ENCODE peak calls at places on chromosome 7, in seven cellular contexts. P, Z, S, O, B, R and A are unnamed samples.

GRCh38 chr7:134947831-134948230 is 38.5 kb upstream of the AGBL3 start:
- DNase-seq in P (no peak), Z (no peak), S (no peak), O (no peak), B (no peak), R (no peak), A (no peak)

GRCh38 chr7:13181221-13181620 is 493.8 kb downstream of the ARL4A start:
- DNase-seq in P (no peak), Z (no peak), S (no peak), O (peak), B (peak), R (no peak), A (peak)

GRCh38 chr7:98203261-98203963 is 7.8 kb upstream of the BHLHA15 start:
- DNase-seq in P (no peak), Z (no peak), S (no peak), O (no peak), B (no peak), R (no peak), A (no peak)

GRCh38 chr7:41010418-41010817 is 692.5 kb downstream of the INHBA start:
- DNase-seq in P (peak), Z (no peak), S (no peak), O (no peak), B (no peak), R (no peak), A (no peak)

GRCh38 chr7:2820508-2820934 is 23.6 kb downstream of the GNA12 start:
- DNase-seq in P (peak), Z (peak), S (no peak), O (peak), B (no peak), R (no peak), A (peak)

GRCh38 chr7:2939193-2939885 is 95.2 kb upstream of the GNA12 start:
- DNase-seq in P (no peak), Z (peak), S (no peak), O (no peak), B (no peak), R (no peak), A (peak)

GRCh38 chr7:119640861-119641260 is 632.1 kb upstream of the KCND2 start:
- DNase-seq in P (no peak), Z (no peak), S (no peak), O (no peak), B (no peak), R (no peak), A (no peak)

GRCh38 chr7:137760111-137760510 is 86.7 kb downstream of the DGKI start:
- DNase-seq in P (no peak), Z (no peak), S (no peak), O (peak), B (peak), R (peak), A (no peak)

GRCh38 chr7:105745681-105746330 is 130.6 kb downstream of the ATXN7L1 start:
- DNase-seq in P (no peak), Z (no peak), S (no peak), O (no peak), B (no peak), R (peak), A (no peak)

GRCh38 chr7:2634265-2635145 is 2.7 kb downstream of the TTYH3 start:
- DNase-seq in P (no peak), Z (no peak), S (no peak), O (no peak), B (no peak), R (no peak), A (no peak)

GRCh38 chr7:130950054-130950453 is 216.0 kb upstream of the KLF14 start:
- DNase-seq in P (no peak), Z (no peak), S (no peak), O (no peak), B (no peak), R (no peak), A (no peak)

DNA sequence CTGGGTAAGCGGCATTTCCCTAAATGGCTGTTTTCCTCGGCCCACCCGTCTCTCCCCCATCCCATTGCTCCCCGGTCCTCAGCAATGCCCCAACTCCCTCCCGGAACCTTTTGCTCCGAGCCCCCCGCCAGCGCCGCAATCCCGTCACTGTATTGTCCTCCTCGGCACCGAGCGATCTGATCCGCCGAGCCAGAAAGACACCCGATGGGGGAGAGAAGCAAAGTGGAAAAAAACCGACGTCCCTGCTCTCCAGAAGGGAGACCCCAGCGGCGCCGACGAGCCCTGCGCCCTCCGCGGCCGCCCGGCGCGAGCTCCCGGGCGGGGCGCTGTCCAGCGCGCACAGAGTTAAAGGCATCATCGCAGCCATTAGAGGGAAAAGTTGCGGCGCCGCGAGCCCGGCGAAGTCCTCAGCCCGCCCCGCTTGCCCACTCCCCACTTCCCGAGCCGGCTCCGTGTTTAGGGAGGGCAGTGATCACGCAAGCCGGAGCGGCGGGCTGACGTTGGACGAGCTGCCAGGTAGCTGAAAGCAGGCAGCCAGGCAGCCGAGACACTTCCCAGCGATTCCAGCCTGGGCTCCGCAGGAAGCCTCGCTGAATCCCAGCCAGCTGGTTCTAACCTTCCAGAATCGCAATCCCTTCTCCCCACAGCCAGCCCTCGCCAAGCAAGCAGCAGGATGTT is at the start of gene VSTM2A:
- DNase-seq in P (peak), Z (peak), S (no peak), O (peak), B (peak), R (peak), A (no peak)
- TF ChIP-seq EZH2 in P (peak), Z (no peak), S (no peak), O (peak), B (no peak), R (no peak), A (no peak)

GRCh38 chr7:23206511-23206867 is 24.6 kb downstream of the NUP42 start:
- DNase-seq in P (no peak), Z (no peak), S (no peak), O (no peak), B (no peak), R (no peak), A (no peak)
- TF ChIP-seq EZH2 in P (no peak), Z (no peak), S (no peak), O (no peak), B (no peak), R (no peak), A (no peak)

GRCh38 chr7:157688439-157689268 is 351.9 kb downstream of the DNAJB6 start:
- DNase-seq in P (no peak), Z (no peak), S (no peak), O (no peak), B (peak), R (no peak), A (no peak)

GRCh38 chr7:157689269-157690057 is 352.7 kb downstream of the DNAJB6 start:
- DNase-seq in P (no peak), Z (no peak), S (no peak), O (no peak), B (peak), R (no peak), A (no peak)

GRCh38 chr7:157690833-157691382 is 354.1 kb downstream of the DNAJB6 start:
- DNase-seq in P (peak), Z (peak), S (no peak), O (no peak), B (peak), R (peak), A (peak)

GRCh38 chr7:157691521-157692155 is 354.8 kb downstream of the DNAJB6 start:
- DNase-seq in P (peak), Z (no peak), S (no peak), O (no peak), B (peak), R (no peak), A (no peak)

GRCh38 chr7:157690058-157690832 is 353.4 kb downstream of the DNAJB6 start:
- DNase-seq in P (no peak), Z (peak), S (no peak), O (no peak), B (peak), R (no peak), A (no peak)
- TF ChIP-seq EZH2 in P (no peak), Z (no peak), S (no peak), O (no peak), B (no peak), R (peak), A (no peak)

DNA sequence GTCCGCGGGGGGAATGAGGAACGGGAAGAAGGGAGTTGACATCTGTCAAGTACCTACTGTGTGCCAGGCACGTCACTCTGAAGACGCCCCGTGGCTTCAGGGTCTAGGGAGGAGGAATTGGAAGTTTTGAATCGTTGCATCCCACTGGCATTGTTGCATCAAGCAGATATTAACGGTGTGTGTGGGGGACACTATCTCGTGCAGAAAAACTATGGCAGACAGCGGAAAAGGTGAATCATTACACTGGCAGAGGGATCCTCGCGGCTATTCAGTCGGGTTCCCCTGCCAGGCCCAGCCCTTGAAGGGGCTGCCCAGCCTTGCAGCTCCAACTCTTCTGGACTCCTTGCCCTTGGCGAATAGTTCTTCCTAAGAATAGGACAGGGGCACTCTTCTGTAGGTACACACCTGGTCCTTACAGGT is 1.0 kb upstream of the KIAA1549 start:
- DNase-seq in P (no peak), Z (peak), S (no peak), O (peak), B (no peak), R (no peak), A (no peak)
- TF ChIP-seq EZH2 in P (no peak), Z (no peak), S (no peak), O (no peak), B (no peak), R (no peak), A (no peak)

GRCh38 chr7:128102490-128103291 is 71.5 kb upstream of the LRRC4 start:
- DNase-seq in P (no peak), Z (no peak), S (no peak), O (no peak), B (no peak), R (no peak), A (no peak)

GRCh38 chr7:128104109-128104742 is 73.0 kb upstream of the LRRC4 start:
- DNase-seq in P (no peak), Z (peak), S (no peak), O (no peak), B (peak), R (peak), A (no peak)

GRCh38 chr7:128105228-128106022 is 74.2 kb upstream of the LRRC4 start:
- DNase-seq in P (no peak), Z (no peak), S (no peak), O (no peak), B (no peak), R (no peak), A (no peak)

GRCh38 chr7:128100949-128101713 is 69.9 kb upstream of the LRRC4 start:
- DNase-seq in P (no peak), Z (no peak), S (no peak), O (no peak), B (no peak), R (no peak), A (no peak)

GRCh38 chr7:128103498-128104108 is 72.4 kb upstream of the LRRC4 start:
- DNase-seq in P (peak), Z (peak), S (no peak), O (no peak), B (no peak), R (peak), A (no peak)
- TF ChIP-seq EZH2 in P (no peak), Z (no peak), S (no peak), O (no peak), B (no peak), R (no peak), A (no peak)

DNA sequence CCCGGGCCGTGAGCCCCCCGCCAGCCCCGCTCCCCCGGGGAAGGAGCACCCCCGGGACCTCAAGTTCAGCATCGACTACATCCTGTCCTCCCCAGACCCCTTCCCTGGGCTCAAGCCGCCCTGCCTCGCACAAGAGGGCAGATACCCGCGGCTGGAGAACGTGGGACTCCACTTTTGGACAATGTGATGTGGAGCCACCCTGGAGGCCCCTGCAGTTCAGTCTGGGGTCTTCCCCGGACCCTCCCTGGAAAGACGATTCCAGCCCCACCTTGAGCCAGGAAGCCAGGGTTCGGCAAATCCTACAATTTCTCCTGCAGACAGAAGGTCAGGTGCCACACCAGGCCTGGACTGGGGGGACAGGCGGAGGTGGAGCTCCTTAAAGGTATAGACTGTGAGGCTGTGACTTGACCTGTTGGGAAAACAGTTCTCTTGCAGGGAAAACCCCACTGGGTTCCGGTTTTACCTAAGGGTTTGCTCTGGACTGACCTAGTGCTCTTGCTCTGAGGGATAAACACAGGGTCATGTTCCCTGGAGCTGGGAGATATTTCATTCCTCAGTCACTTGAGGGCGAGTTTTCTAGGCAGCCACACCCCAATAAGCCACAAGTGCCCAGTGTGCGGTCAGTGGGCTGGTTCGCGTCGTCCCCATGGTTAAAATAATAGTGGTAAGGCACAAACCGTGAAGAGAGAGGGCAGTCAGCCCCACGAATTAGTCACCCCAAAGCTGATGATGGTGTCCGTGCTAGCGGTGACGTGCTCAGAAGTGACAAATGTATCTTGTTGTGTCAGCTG is 1.5 kb downstream of the FOXL3 start:
- DNase-seq in P (no peak), Z (no peak), S (no peak), O (no peak), B (no peak), R (no peak), A (no peak)
- TF ChIP-seq EZH2 in P (no peak), Z (peak), S (no peak), O (no peak), B (no peak), R (no peak), A (no peak)

GRCh38 chr7:69610675-69611037 is 12.4 kb downstream of the AUTS2 start:
- DNase-seq in P (no peak), Z (no peak), S (no peak), O (no peak), B (no peak), R (no peak), A (no peak)

GRCh38 chr7:69605070-69605469 is 6.8 kb downstream of the AUTS2 start:
- DNase-seq in P (no peak), Z (no peak), S (no peak), O (no peak), B (no peak), R (peak), A (no peak)

GRCh38 chr7:69609901-69610674 is 11.8 kb downstream of the AUTS2 start:
- DNase-seq in P (no peak), Z (no peak), S (no peak), O (no peak), B (no peak), R (no peak), A (no peak)

GRCh38 chr7:69608878-69609277 is 10.6 kb downstream of the AUTS2 start:
- DNase-seq in P (no peak), Z (no peak), S (no peak), O (no peak), B (peak), R (peak), A (no peak)

DNA sequence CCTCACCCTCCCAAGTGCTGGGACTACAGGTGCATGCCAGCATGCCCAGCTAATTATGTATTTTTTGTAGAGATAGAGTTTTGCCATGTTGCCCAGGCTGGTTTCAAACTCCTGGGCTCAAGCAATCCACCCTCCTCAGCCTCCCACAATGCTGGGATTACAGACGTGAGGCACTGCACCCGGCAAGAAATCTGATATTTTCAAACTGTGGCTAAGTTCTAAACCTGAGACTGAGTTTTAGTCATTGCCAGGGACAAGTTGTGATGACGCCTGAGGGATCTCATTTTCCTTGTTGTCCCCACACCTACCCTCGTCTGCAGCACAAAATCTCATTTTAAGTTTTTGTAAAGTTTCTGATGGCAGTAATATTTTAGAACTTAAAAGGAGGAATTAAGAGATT is 9.8 kb downstream of the AUTS2 start:
- DNase-seq in P (no peak), Z (no peak), S (no peak), O (no peak), B (peak), R (no peak), A (no peak)
- TF ChIP-seq EZH2 in P (no peak), Z (no peak), S (no peak), O (no peak), B (no peak), R (no peak), A (no peak)

GRCh38 chr7:73647725-73648592 is 19.7 kb upstream of the VPS37D start:
- DNase-seq in P (no peak), Z (peak), S (no peak), O (peak), B (peak), R (peak), A (peak)
- TF ChIP-seq EZH2 in P (peak), Z (peak), S (no peak), O (no peak), B (peak), R (peak), A (peak)

DNA sequence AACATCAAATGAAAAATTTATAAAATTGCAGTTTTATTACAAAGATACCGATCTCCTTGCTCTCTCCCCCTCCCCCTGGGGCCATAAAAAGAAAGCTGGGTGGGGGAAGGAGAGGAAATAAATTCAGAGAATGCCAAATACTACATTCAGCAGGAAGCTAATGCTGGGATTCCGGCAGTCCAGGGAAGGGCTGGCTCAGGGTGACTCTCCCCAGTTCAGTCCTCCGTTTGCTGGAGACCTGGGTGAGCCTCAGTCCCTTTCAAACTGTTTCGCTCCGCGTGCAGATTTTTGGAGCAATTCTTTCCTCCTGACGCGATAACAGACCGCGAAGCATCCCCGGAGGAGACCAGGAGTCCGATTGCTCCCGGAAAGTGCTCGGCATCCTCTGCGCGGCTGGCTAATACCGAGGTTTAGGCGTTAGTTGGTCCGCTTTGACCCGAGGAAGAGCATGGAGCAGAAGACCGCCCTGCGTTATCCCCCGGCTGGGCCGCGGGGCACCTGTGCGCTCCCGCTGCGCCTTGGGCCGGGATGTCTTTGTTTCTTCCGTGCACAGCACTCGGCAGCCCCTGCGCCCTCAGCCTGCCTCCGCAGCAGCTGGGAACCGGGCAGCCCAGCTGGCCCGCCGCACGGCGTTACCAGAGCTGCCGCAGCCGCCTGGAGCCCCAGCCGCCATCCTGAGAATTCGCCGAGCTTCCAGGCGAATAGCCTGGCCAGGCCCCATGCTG is 3.9 kb upstream of the HOXA2 start:
- DNase-seq in P (peak), Z (no peak), S (no peak), O (no peak), B (peak), R (peak), A (no peak)
- TF ChIP-seq EZH2 in P (no peak), Z (no peak), S (no peak), O (peak), B (peak), R (peak), A (no peak)

DNA sequence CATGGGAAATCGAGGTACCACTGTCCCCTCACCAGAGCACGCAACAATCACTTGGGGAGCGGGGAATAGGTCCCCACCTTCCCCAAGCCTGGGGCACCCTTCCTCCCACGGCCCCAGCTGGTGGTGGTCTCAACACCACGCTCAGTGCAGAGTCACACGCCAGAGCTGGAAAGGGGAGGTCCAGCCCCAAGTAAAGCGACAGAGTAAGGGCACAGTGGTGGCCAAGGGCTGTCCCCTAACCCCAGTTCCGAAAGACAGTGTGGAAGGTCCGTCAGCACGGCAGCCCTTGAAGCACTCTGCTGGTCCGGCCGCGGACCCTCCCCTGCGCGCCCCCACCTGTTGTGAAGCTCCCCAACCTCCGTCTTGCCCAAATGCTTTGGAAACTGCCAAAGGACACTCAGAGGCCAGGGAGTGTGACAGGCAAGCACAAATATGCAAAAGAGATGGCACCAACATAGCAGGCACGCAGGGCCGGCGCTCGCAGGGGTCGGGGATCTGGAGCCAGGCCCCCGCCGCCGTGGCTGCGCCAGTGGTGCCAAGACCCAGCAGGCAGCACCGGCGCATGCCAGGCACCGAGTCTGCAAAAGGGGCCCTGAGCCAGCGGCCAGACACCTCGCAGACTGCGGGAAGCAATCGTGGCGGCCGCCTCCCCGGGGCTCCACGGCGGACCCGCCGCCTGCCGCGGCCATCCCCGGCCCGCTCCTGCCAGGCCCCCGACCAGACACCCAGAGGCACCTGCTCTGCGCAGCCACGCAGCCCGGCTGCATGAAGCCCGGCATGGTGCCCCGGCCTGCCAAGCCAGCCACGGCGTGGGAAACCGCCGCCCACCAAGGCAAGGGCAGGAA is 51.6 kb upstream of the SRRM3 start:
- DNase-seq in P (no peak), Z (no peak), S (no peak), O (no peak), B (no peak), R (peak), A (no peak)
- TF ChIP-seq EZH2 in P (peak), Z (no peak), S (no peak), O (no peak), B (no peak), R (no peak), A (no peak)